ENCODE peak calls at places on chromosomes 2 and 18, in six cellular contexts. One of them, this sample, is unnamed. For H3K27me3, the result is how much of the 10 kb centered on the place peaks cover.

GRCh38 chr2:120018549-120018948 is 5.7 kb downstream of the EPB41L5 start:
- DNase-seq in body of pancreas: no peak
- DNase-seq in HAP-1: no peak
- DNase-seq in lower lobe of right lung: peak
- DNase-seq in psoas muscle: no peak
- DNase-seq in GM23248: no peak
- DNase-seq in this sample: no peak

GRCh38 chr2:16487686-16488085 is 177.9 kb downstream of the CYRIA start:
- DNase-seq in body of pancreas: peak
- DNase-seq in HAP-1: no peak
- DNase-seq in lower lobe of right lung: no peak
- DNase-seq in psoas muscle: no peak
- DNase-seq in GM23248: peak
- DNase-seq in this sample: peak

GRCh38 chr18:63834471-63835113 is 52.9 kb upstream of the SERPINB2 start:
- DNase-seq in body of pancreas: no peak
- DNase-seq in HAP-1: no peak
- DNase-seq in lower lobe of right lung: no peak
- DNase-seq in psoas muscle: no peak
- DNase-seq in GM23248: peak
- DNase-seq in this sample: no peak

GRCh38 chr2:199704358-199705238 is 146.4 kb downstream of the FTCDNL1 start:
- DNase-seq in body of pancreas: peak
- DNase-seq in HAP-1: peak
- DNase-seq in lower lobe of right lung: no peak
- DNase-seq in psoas muscle: no peak
- DNase-seq in GM23248: peak
- DNase-seq in this sample: peak

GRCh38 chr2:106115250-106115649 is 78.9 kb downstream of the UXS1 start:
- DNase-seq in body of pancreas: no peak
- DNase-seq in HAP-1: no peak
- DNase-seq in lower lobe of right lung: no peak
- DNase-seq in psoas muscle: no peak
- DNase-seq in GM23248: peak
- DNase-seq in this sample: no peak

GRCh38 chr2:37523861-37524362 is 147.5 kb downstream of the CDC42EP3 start:
- DNase-seq in body of pancreas: peak
- DNase-seq in HAP-1: no peak
- DNase-seq in lower lobe of right lung: no peak
- DNase-seq in psoas muscle: no peak
- DNase-seq in GM23248: peak
- DNase-seq in this sample: no peak

GRCh38 chr2:2586961-2587360 is 255.9 kb upstream of the MYT1L start:
- DNase-seq in body of pancreas: no peak
- DNase-seq in HAP-1: no peak
- DNase-seq in lower lobe of right lung: no peak
- DNase-seq in psoas muscle: no peak
- DNase-seq in GM23248: no peak
- DNase-seq in this sample: no peak

GRCh38 chr2:37744010-37744409 is 72.6 kb upstream of the CDC42EP3 start:
- DNase-seq in body of pancreas: no peak
- DNase-seq in HAP-1: no peak
- DNase-seq in lower lobe of right lung: no peak
- DNase-seq in psoas muscle: no peak
- DNase-seq in GM23248: no peak
- DNase-seq in this sample: no peak

GRCh38 chr2:189579585-189579984 is 1.0 kb downstream of the SLC40A1 start:
- DNase-seq in body of pancreas: peak
- DNase-seq in HAP-1: no peak
- DNase-seq in lower lobe of right lung: no peak
- DNase-seq in psoas muscle: no peak
- DNase-seq in GM23248: peak
- DNase-seq in this sample: no peak
- H3K27me3 ChIP-seq in body of pancreas: under half
- H3K27me3 ChIP-seq in HAP-1: under half
- H3K27me3 ChIP-seq in lower lobe of right lung: under half
- H3K27me3 ChIP-seq in psoas muscle: under half
- H3K27me3 ChIP-seq in GM23248: under half
- H3K27me3 ChIP-seq in this sample: under half

DNA sequence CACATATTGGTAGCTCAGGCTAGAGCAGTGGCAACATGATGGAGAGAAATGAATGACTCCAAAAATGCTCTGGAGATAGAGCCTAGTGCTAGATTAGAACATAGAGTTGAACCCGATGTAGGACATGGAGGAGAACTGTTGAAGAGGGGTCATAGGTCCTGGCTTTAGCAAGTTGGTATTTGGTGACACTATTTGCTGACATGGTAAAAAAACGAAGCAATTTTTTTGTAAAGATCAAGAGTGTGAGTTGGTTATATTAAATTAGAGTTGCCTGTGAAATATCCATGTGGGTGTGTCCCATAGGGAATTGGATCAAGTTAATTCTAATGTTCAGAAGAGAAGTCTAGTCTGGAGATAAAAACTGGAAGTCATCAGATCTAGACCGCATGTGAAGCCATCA is 143.0 kb upstream of the RASGRP3 start:
- DNase-seq in body of pancreas: no peak
- DNase-seq in HAP-1: no peak
- DNase-seq in lower lobe of right lung: no peak
- DNase-seq in psoas muscle: no peak
- DNase-seq in GM23248: no peak
- DNase-seq in this sample: no peak
- H3K27me3 ChIP-seq in body of pancreas: under half
- H3K27me3 ChIP-seq in HAP-1: under half
- H3K27me3 ChIP-seq in lower lobe of right lung: under half
- H3K27me3 ChIP-seq in psoas muscle: under half
- H3K27me3 ChIP-seq in GM23248: under half
- H3K27me3 ChIP-seq in this sample: under half

DNA sequence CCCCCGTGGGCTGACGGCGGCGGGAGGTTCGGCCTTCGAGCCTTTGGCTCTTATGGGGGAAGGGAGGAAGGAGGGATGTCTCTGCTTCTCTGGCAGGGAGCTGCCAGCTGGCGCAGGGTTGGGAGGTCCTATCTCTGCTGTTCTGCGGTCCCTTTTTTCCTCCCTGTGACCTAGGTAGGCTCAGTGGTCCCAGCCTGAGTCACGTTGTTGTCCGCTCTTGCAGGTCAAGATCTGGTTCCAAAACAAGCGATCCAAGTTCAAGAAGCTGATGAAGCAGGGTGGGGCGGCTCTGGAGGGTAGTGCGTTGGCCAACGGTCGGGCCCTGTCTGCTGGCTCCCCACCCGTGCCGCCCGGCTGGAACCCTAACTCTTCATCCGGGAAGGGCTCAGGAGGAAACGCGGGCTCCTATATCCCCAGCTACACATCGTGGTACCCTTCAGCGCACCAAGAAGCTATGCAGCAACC is 2.5 kb downstream of the DLX1 start:
- DNase-seq in body of pancreas: no peak
- DNase-seq in HAP-1: no peak
- DNase-seq in lower lobe of right lung: no peak
- DNase-seq in psoas muscle: no peak
- DNase-seq in GM23248: peak
- DNase-seq in this sample: no peak
- H3K27me3 ChIP-seq in body of pancreas: half or more
- H3K27me3 ChIP-seq in HAP-1: under half
- H3K27me3 ChIP-seq in lower lobe of right lung: half or more
- H3K27me3 ChIP-seq in psoas muscle: half or more
- H3K27me3 ChIP-seq in GM23248: under half
- H3K27me3 ChIP-seq in this sample: half or more

GRCh38 chr2:73979686-73980085 is 5.0 kb upstream of the TET3 start:
- DNase-seq in body of pancreas: peak
- DNase-seq in HAP-1: peak
- DNase-seq in lower lobe of right lung: no peak
- DNase-seq in psoas muscle: peak
- DNase-seq in GM23248: peak
- DNase-seq in this sample: no peak
- H3K27me3 ChIP-seq in body of pancreas: under half
- H3K27me3 ChIP-seq in HAP-1: under half
- H3K27me3 ChIP-seq in lower lobe of right lung: under half
- H3K27me3 ChIP-seq in psoas muscle: under half
- H3K27me3 ChIP-seq in GM23248: under half
- H3K27me3 ChIP-seq in this sample: under half

GRCh38 chr2:44950646-44951045 is 9.1 kb downstream of the SIX3 start:
- DNase-seq in body of pancreas: no peak
- DNase-seq in HAP-1: no peak
- DNase-seq in lower lobe of right lung: no peak
- DNase-seq in psoas muscle: no peak
- DNase-seq in GM23248: no peak
- DNase-seq in this sample: no peak
- H3K27me3 ChIP-seq in body of pancreas: under half
- H3K27me3 ChIP-seq in HAP-1: under half
- H3K27me3 ChIP-seq in lower lobe of right lung: half or more
- H3K27me3 ChIP-seq in psoas muscle: half or more
- H3K27me3 ChIP-seq in GM23248: half or more
- H3K27me3 ChIP-seq in this sample: under half